ENCODE peak calls at places on chromosomes 11 and 22, in four cellular contexts. One of them, this sample, is unnamed.

GRCh38 chr11:119805663-119806062 is 76.7 kb upstream of the NECTIN1 start:
- DNase-seq in AG04449: no peak
- DNase-seq in skeletal muscle cell: no peak
- DNase-seq in NCI-H2029: no peak
- DNase-seq in this sample: no peak

GRCh38 chr22:17920145-17920605 is 104.2 kb downstream of the MICAL3 start:
- DNase-seq in NCI-H2029: peak
- DNase-seq in AG04449: no peak
- DNase-seq in skeletal muscle cell: no peak
- DNase-seq in this sample: no peak

GRCh38 chr11:7167976-7168740 is 79.4 kb downstream of the RBMXL2 start:
- DNase-seq in NCI-H2029: peak
- DNase-seq in skeletal muscle cell: no peak
- DNase-seq in AG04449: no peak
- DNase-seq in this sample: no peak

GRCh38 chr11:132111781-132112380 is 741.5 kb downstream of the NTM start:
- DNase-seq in skeletal muscle cell: peak
- DNase-seq in AG04449: peak
- DNase-seq in NCI-H2029: no peak
- DNase-seq in this sample: no peak

GRCh38 chr22:43561421-43562178 is 149.8 kb downstream of the MPPED1 start:
- DNase-seq in AG04449: no peak
- DNase-seq in skeletal muscle cell: no peak
- DNase-seq in NCI-H2029: no peak
- DNase-seq in this sample: no peak

GRCh38 chr11:100445231-100445735 is 241.8 kb upstream of the ARHGAP42 start:
- DNase-seq in AG04449: no peak
- DNase-seq in NCI-H2029: peak
- DNase-seq in skeletal muscle cell: no peak
- DNase-seq in this sample: no peak

GRCh38 chr11:76380161-76380976 is 563 bp downstream of the THAP12 start:
- DNase-seq in skeletal muscle cell: no peak
- DNase-seq in NCI-H2029: no peak
- DNase-seq in AG04449: no peak
- DNase-seq in this sample: peak

GRCh38 chr22:35540600-35541253 is at the start of gene RASD2:
- DNase-seq in NCI-H2029: no peak
- DNase-seq in skeletal muscle cell: no peak
- DNase-seq in AG04449: no peak
- DNase-seq in this sample: peak

GRCh38 chr11:13697710-13698109 is 29.2 kb downstream of the FAR1 start:
- DNase-seq in NCI-H2029: no peak
- DNase-seq in AG04449: no peak
- DNase-seq in skeletal muscle cell: no peak
- DNase-seq in this sample: no peak

GRCh38 chr11:60871378-60872061 is 4.2 kb downstream of the ZP1 start:
- DNase-seq in NCI-H2029: no peak
- DNase-seq in AG04449: no peak
- DNase-seq in skeletal muscle cell: peak
- DNase-seq in this sample: no peak

GRCh38 chr22:23534851-23535717 is 45.0 kb downstream of the IGLL1 start:
- DNase-seq in skeletal muscle cell: no peak
- DNase-seq in AG04449: no peak
- DNase-seq in NCI-H2029: no peak
- DNase-seq in this sample: no peak

GRCh38 chr11:128291043-128291442 is 296.3 kb downstream of the ETS1 start:
- DNase-seq in AG04449: no peak
- DNase-seq in NCI-H2029: no peak
- DNase-seq in skeletal muscle cell: no peak
- DNase-seq in this sample: no peak

GRCh38 chr22:38867496-38868285 is 4.3 kb downstream of the CBX6 start:
- DNase-seq in AG04449: no peak
- DNase-seq in skeletal muscle cell: no peak
- DNase-seq in NCI-H2029: no peak
- DNase-seq in this sample: no peak

GRCh38 chr11:67415501-67416304 is at the start of gene CARNS1:
- DNase-seq in NCI-H2029: peak
- DNase-seq in skeletal muscle cell: no peak
- DNase-seq in AG04449: no peak
- DNase-seq in this sample: no peak

GRCh38 chr22:47654922-47655451 is 892.5 kb downstream of the TBC1D22A start:
- DNase-seq in skeletal muscle cell: no peak
- DNase-seq in AG04449: no peak
- DNase-seq in NCI-H2029: no peak
- DNase-seq in this sample: no peak

GRCh38 chr11:112732031-112732430 is 229.2 kb upstream of the NCAM1 start:
- DNase-seq in AG04449: no peak
- DNase-seq in NCI-H2029: no peak
- DNase-seq in skeletal muscle cell: no peak
- DNase-seq in this sample: no peak

GRCh38 chr11:82191690-82192089 is 542.0 kb downstream of the FAM181B start:
- DNase-seq in skeletal muscle cell: no peak
- DNase-seq in NCI-H2029: no peak
- DNase-seq in AG04449: no peak
- DNase-seq in this sample: no peak

GRCh38 chr11:46895821-46896220 is 22.5 kb downstream of the LRP4 start:
- DNase-seq in NCI-H2029: peak
- DNase-seq in skeletal muscle cell: no peak
- DNase-seq in AG04449: no peak
- DNase-seq in this sample: no peak

GRCh38 chr11:13141731-13142724 is 132.9 kb downstream of the RASSF10 start:
- DNase-seq in NCI-H2029: no peak
- DNase-seq in AG04449: no peak
- DNase-seq in skeletal muscle cell: no peak
- DNase-seq in this sample: no peak

GRCh38 chr11:86606849-86607481 is 65.5 kb downstream of the ME3 start:
- DNase-seq in skeletal muscle cell: no peak
- DNase-seq in NCI-H2029: no peak
- DNase-seq in AG04449: no peak
- DNase-seq in this sample: no peak

GRCh38 chr11:47390084-47390760 is 11.9 kb upstream of the SPI1 start:
- DNase-seq in NCI-H2029: no peak
- DNase-seq in AG04449: no peak
- DNase-seq in skeletal muscle cell: no peak
- DNase-seq in this sample: no peak

GRCh38 chr11:12270215-12270797 is 107.1 kb upstream of the PARVA start:
- DNase-seq in NCI-H2029: no peak
- DNase-seq in AG04449: no peak
- DNase-seq in skeletal muscle cell: no peak
- DNase-seq in this sample: no peak

GRCh38 chr11:17543574-17544180 is 539 bp downstream of the USH1C start:
- DNase-seq in AG04449: no peak
- DNase-seq in NCI-H2029: no peak
- DNase-seq in skeletal muscle cell: no peak
- DNase-seq in this sample: no peak

GRCh38 chr11:103202048-103202651 is 92.9 kb downstream of the DYNC2H1 start:
- DNase-seq in NCI-H2029: no peak
- DNase-seq in skeletal muscle cell: peak
- DNase-seq in AG04449: no peak
- DNase-seq in this sample: no peak

GRCh38 chr11:22193348-22194051 is 615 bp downstream of the ANO5 start:
- DNase-seq in skeletal muscle cell: no peak
- DNase-seq in AG04449: no peak
- DNase-seq in NCI-H2029: peak
- DNase-seq in this sample: no peak